ENCODE peak calls at places on chromosomes 13 and 19, in ten cellular contexts. N is naive thymus-derived CD4-positive, alpha-beta T cell; R is lower lobe of right lung; A is A549; K is pancreas; W is heart left ventricle; Z is mucosa of descending colon; S is HepG2; Q is heart right ventricle; D is left lung. H is an unnamed sample.

GRCh38 chr19:45404557-45405434 is at the start of gene PPP1R13L:
- ATAC-seq in N (peak), R (peak), A (peak), K (peak), W (peak), Z (peak), S (peak), Q (peak), D (peak), H (peak)

GRCh38 chr13:42258747-42259146 is 13.2 kb upstream of the AKAP11 start:
- ATAC-seq in N (no peak), R (no peak), A (no peak), K (no peak), W (no peak), Z (no peak), S (peak), Q (no peak), D (no peak), H (no peak)

GRCh38 chr19:58401825-58402433 is 6.5 kb downstream of the RNF225 start:
- ATAC-seq in N (no peak), R (no peak), A (no peak), K (no peak), W (no peak), Z (no peak), S (no peak), Q (no peak), D (no peak), H (no peak)

GRCh38 chr13:29849071-29849541 is 1.3 kb downstream of the UBL3 start:
- ATAC-seq in N (peak), R (peak), A (peak), K (peak), W (no peak), Z (peak), S (peak), Q (no peak), D (peak), H (no peak)

GRCh38 chr19:9052894-9053293 is 34.0 kb upstream of the OR1M1 start:
- ATAC-seq in N (no peak), R (no peak), A (no peak), K (no peak), W (no peak), Z (no peak), S (no peak), Q (no peak), D (no peak), H (no peak)

GRCh38 chr13:22201395-22201794 is 530.5 kb downstream of the FGF9 start:
- ATAC-seq in N (no peak), R (no peak), A (no peak), K (no peak), W (no peak), Z (no peak), S (no peak), Q (no peak), D (no peak), H (no peak)

GRCh38 chr19:43482193-43482592 is 16.8 kb upstream of the LYPD3 start:
- ATAC-seq in N (no peak), R (no peak), A (no peak), K (no peak), W (no peak), Z (no peak), S (no peak), Q (no peak), D (no peak), H (no peak)

GRCh38 chr13:43307921-43308433 is 284.6 kb downstream of the DNAJC15 start:
- ATAC-seq in N (peak), R (peak), A (peak), K (peak), W (peak), Z (peak), S (peak), Q (peak), D (peak), H (peak)

GRCh38 chr13:112065867-112066623 is 904 bp upstream of the SOX1 start:
- ATAC-seq in N (no peak), R (no peak), A (no peak), K (peak), W (peak), Z (no peak), S (no peak), Q (no peak), D (no peak), H (no peak)

GRCh38 chr13:110274687-110275086 is 32.3 kb downstream of the COL4A1 start:
- ATAC-seq in N (no peak), R (peak), A (peak), K (no peak), W (peak), Z (no peak), S (no peak), Q (peak), D (no peak), H (no peak)

GRCh38 chr13:30204564-30204963 is 102.8 kb downstream of the KATNAL1 start:
- ATAC-seq in N (no peak), R (no peak), A (no peak), K (no peak), W (no peak), Z (no peak), S (no peak), Q (no peak), D (no peak), H (no peak)

GRCh38 chr13:35349673-35350278 is 126.7 kb downstream of the MAB21L1 start:
- ATAC-seq in N (no peak), R (no peak), A (no peak), K (peak), W (peak), Z (peak), S (peak), Q (peak), D (no peak), H (no peak)

GRCh38 chr19:40392894-40393517 is 3.0 kb upstream of the HIPK4 start:
- ATAC-seq in N (no peak), R (peak), A (peak), K (peak), W (no peak), Z (peak), S (peak), Q (peak), D (peak), H (no peak)

GRCh38 chr19:53511933-53512374 is 26.0 kb upstream of the ZNF331 start:
- ATAC-seq in N (peak), R (peak), A (peak), K (peak), W (peak), Z (peak), S (peak), Q (peak), D (peak), H (peak)

GRCh38 chr19:48681127-48681470 is 8.3 kb upstream of the NTN5 start:
- ATAC-seq in N (no peak), R (no peak), A (no peak), K (no peak), W (no peak), Z (no peak), S (peak), Q (no peak), D (no peak), H (no peak)

GRCh38 chr19:10467104-10467706 is 36.0 kb downstream of the KEAP1 start:
- ATAC-seq in N (no peak), R (no peak), A (no peak), K (no peak), W (no peak), Z (no peak), S (no peak), Q (no peak), D (no peak), H (no peak)

GRCh38 chr13:48346583-48346982 is 43.0 kb downstream of the RB1 start:
- ATAC-seq in N (no peak), R (no peak), A (no peak), K (no peak), W (no peak), Z (no peak), S (no peak), Q (no peak), D (no peak), H (no peak)

GRCh38 chr19:11028146-11028545 is 61.1 kb upstream of the LDLR start:
- ATAC-seq in N (no peak), R (no peak), A (no peak), K (no peak), W (no peak), Z (no peak), S (no peak), Q (no peak), D (no peak), H (no peak)

GRCh38 chr13:38856065-38856464 is 134.6 kb downstream of the STOML3 start:
- ATAC-seq in N (no peak), R (no peak), A (no peak), K (no peak), W (no peak), Z (no peak), S (no peak), Q (no peak), D (no peak), H (no peak)

GRCh38 chr19:39111593-39112199 is 13.9 kb upstream of the PAK4 start:
- ATAC-seq in N (no peak), R (no peak), A (peak), K (peak), W (no peak), Z (peak), S (no peak), Q (no peak), D (no peak), H (no peak)

GRCh38 chr19:37902668-37903067 is 3.7 kb downstream of the WDR87 start:
- ATAC-seq in N (peak), R (peak), A (peak), K (peak), W (peak), Z (peak), S (peak), Q (peak), D (peak), H (no peak)

GRCh38 chr13:19519049-19519448 is 42.3 kb downstream of the TPTE2 start:
- ATAC-seq in N (no peak), R (no peak), A (no peak), K (no peak), W (no peak), Z (no peak), S (no peak), Q (no peak), D (no peak), H (no peak)

GRCh38 chr13:25525884-25526283 is 154.1 kb downstream of the ATP8A2 start:
- ATAC-seq in N (no peak), R (no peak), A (no peak), K (no peak), W (no peak), Z (no peak), S (no peak), Q (no peak), D (no peak), H (no peak)

GRCh38 chr13:33561627-33562026 is 256.3 kb upstream of the RFC3 start:
- ATAC-seq in N (no peak), R (no peak), A (no peak), K (no peak), W (no peak), Z (no peak), S (no peak), Q (no peak), D (no peak), H (no peak)

GRCh38 chr19:6402834-6403608 is 10.1 kb upstream of the GTF2F1 start:
- ATAC-seq in N (no peak), R (no peak), A (no peak), K (peak), W (peak), Z (peak), S (peak), Q (no peak), D (peak), H (no peak)

GRCh38 chr19:34962945-34963530 is 991 bp downstream of the ZNF792 start:
- ATAC-seq in N (peak), R (peak), A (no peak), K (peak), W (peak), Z (peak), S (peak), Q (peak), D (peak), H (no peak)

GRCh38 chr19:45917421-45918091 is 3.0 kb upstream of the NANOS2 start:
- ATAC-seq in N (no peak), R (no peak), A (no peak), K (no peak), W (no peak), Z (no peak), S (no peak), Q (no peak), D (no peak), H (no peak)

GRCh38 chr13:31060655-31061054 is 101.0 kb downstream of the HSPH1 start:
- ATAC-seq in N (no peak), R (no peak), A (no peak), K (no peak), W (no peak), Z (no peak), S (no peak), Q (no peak), D (no peak), H (no peak)

GRCh38 chr13:26295812-26296211 is 41.9 kb downstream of the CDK8 start:
- ATAC-seq in N (no peak), R (no peak), A (no peak), K (no peak), W (peak), Z (no peak), S (no peak), Q (no peak), D (no peak), H (no peak)

GRCh38 chr13:74132768-74133656 is 1.2 kb downstream of the KLF12 start:
- ATAC-seq in N (no peak), R (no peak), A (no peak), K (no peak), W (no peak), Z (no peak), S (no peak), Q (peak), D (no peak), H (no peak)

GRCh38 chr19:18419195-18419698 is at the start of gene SSBP4:
- ATAC-seq in N (peak), R (peak), A (no peak), K (peak), W (peak), Z (peak), S (peak), Q (peak), D (peak), H (peak)

GRCh38 chr19:18419699-18420460 is 682 bp downstream of the SSBP4 start:
- ATAC-seq in N (peak), R (no peak), A (peak), K (no peak), W (no peak), Z (peak), S (peak), Q (no peak), D (no peak), H (no peak)

GRCh38 chr19:18421371-18421959 is 2.3 kb downstream of the SSBP4 start:
- ATAC-seq in N (no peak), R (no peak), A (no peak), K (no peak), W (no peak), Z (no peak), S (no peak), Q (no peak), D (no peak), H (no peak)

GRCh38 chr19:18422530-18423191 is 3.5 kb downstream of the SSBP4 start:
- ATAC-seq in N (no peak), R (no peak), A (no peak), K (no peak), W (no peak), Z (no peak), S (no peak), Q (no peak), D (no peak), H (no peak)

DNA sequence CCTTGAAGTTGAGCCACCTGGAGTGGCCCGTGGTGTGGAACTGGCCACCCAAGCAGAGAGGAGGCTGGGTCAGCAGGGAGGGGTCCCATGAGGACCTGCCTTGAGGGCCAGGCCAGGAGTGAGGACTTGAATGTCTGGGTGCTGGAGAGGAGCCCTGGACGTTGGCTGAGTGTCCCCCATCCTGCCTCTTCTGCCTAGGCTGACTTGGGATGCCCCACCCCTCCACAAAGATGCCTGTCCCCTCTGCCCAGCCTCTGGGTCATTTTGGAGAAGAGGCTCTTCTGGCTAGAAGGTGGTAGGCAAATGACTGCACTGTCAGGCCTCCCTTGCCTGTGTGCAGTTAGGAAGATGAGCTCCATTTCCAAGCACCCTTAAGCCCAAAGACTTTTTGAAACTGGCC is 1.7 kb downstream of the SSBP4 start:
- ATAC-seq in N (no peak), R (no peak), A (no peak), K (no peak), W (no peak), Z (no peak), S (no peak), Q (no peak), D (no peak), H (no peak)
- H3K4me3 ChIP-seq in N (peak), R (peak), A (peak), K (peak), W (peak), Z (no peak), S (peak), Q (no peak), D (no peak), H (peak)

GRCh38 chr19:32406161-32407003 is 812 bp downstream of the DPY19L3 start:
- ATAC-seq in N (no peak), R (peak), A (no peak), K (no peak), W (no peak), Z (no peak), S (no peak), Q (no peak), D (peak), H (no peak)

GRCh38 chr19:32404939-32405430 is 585 bp upstream of the DPY19L3 start:
- ATAC-seq in N (peak), R (peak), A (peak), K (peak), W (peak), Z (peak), S (peak), Q (peak), D (peak), H (peak)

GRCh38 chr19:32405431-32406160 is at the start of gene DPY19L3:
- ATAC-seq in N (peak), R (peak), A (peak), K (peak), W (peak), Z (peak), S (peak), Q (peak), D (peak), H (peak)

GRCh38 chr19:32404213-32404938 is 1.2 kb upstream of the DPY19L3 start:
- ATAC-seq in N (no peak), R (no peak), A (no peak), K (no peak), W (no peak), Z (no peak), S (no peak), Q (no peak), D (no peak), H (no peak)

DNA sequence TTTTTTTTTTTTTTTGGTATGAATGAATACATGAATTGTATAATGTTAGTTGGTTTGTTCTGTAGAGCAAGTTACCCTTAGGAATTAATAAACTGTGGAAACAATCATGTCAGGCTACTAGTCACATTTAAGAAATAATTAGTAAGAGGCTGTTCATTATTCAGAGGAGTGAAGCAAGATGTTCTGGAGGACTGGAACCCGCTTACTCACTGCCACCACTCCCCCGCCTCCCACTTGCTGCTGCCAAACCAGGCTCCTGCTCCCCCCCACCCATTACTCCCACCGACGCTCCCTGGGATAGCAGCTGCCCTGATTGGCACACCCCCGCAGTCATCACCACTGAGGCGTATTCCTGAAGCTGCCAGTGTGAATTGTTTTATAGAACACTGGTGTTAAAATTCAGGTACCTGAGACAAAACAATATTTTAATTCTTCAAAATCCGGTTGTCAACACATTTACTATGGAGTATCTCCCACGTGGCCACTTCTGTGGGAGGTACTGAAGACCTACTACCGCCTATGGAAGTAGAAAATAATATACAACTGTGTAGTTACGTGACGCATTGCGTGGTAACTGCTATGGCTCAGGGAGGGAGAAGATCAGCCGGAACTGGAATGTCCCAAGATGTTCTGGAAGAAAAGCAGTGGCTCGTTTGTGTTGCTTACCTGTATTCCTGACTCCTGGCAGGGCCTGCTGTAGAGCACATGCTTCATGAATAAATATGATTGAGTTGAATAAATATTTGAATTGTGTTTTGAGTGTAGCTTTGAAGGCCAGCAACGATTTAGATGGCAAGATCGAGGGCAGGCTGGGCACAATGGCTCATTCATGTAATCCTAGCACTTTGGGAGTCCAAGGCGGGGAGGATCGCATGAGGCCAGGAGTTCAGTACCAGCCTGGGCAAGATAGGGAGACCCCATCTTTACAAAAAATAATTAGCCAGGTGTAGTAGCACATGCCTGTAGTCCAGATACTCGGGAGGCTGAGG is 1.7 kb downstream of the DPY19L3 start:
- ATAC-seq in N (no peak), R (peak), A (no peak), K (peak), W (no peak), Z (no peak), S (no peak), Q (no peak), D (peak), H (no peak)
- H3K4me3 ChIP-seq in N (no peak), R (peak), A (peak), K (peak), W (peak), Z (no peak), S (no peak), Q (no peak), D (no peak), H (no peak)

GRCh38 chr19:1852729-1853128 is 4.4 kb upstream of the REXO1 start:
- ATAC-seq in N (no peak), R (no peak), A (no peak), K (no peak), W (no peak), Z (no peak), S (no peak), Q (no peak), D (no peak), H (no peak)
- H3K4me3 ChIP-seq in N (no peak), R (no peak), A (no peak), K (no peak), W (no peak), Z (no peak), S (no peak), Q (no peak), D (no peak), H (no peak)

GRCh38 chr19:50328257-50329145 is 676 bp downstream of the KCNC3 start:
- ATAC-seq in N (no peak), R (no peak), A (peak), K (no peak), W (no peak), Z (no peak), S (peak), Q (no peak), D (no peak), H (peak)

GRCh38 chr19:50326101-50326664 is 3.0 kb downstream of the KCNC3 start:
- ATAC-seq in N (no peak), R (no peak), A (no peak), K (no peak), W (no peak), Z (no peak), S (no peak), Q (no peak), D (no peak), H (no peak)

GRCh38 chr19:50327013-50327412 is 2.2 kb downstream of the KCNC3 start:
- ATAC-seq in N (no peak), R (no peak), A (no peak), K (no peak), W (no peak), Z (no peak), S (no peak), Q (no peak), D (no peak), H (no peak)

GRCh38 chr19:50329146-50329925 is at the start of gene KCNC3:
- ATAC-seq in N (peak), R (peak), A (peak), K (peak), W (peak), Z (peak), S (peak), Q (peak), D (peak), H (peak)

DNA sequence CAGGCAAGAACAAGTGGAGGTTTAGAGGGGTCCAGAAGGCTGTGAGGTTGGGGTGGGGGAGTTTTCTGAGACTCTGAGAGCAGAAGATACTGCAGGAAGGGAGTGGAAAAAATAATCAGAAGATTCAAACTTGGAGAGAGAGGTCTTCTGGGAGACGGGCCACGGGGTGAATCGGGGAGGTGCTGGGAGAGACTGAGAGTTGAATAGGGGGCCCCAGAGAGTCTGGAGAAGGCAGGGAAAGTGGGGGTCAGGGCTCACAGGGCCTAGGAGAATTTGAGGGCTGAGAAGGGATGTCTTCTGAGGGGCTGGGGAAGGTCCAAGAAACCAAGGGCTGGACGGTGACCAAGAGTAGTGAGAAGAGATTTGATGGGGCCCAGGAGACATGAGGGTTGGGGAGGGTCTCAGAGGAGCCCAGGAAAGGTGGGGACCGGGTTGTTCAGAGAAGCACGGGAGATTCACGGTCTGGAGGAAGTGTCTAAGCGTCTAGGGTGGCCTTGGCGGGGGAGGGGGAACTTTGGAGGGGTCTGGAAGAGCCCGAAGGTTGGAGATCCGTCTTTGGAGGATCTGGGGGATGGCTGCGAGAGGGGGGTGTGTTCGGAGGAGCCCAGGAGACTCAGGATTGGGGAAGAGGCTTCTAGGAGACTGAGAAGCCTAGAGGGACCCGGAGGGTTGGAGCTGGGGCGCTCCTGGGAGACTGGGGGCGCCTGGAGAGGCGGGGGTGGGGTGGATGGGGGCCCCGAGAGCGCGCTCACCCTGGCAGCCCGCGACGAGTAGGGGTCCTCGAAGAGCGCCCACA is 1.5 kb downstream of the KCNC3 start:
- ATAC-seq in N (no peak), R (no peak), A (no peak), K (no peak), W (no peak), Z (no peak), S (no peak), Q (no peak), D (no peak), H (no peak)
- H3K4me3 ChIP-seq in N (no peak), R (no peak), A (peak), K (no peak), W (no peak), Z (no peak), S (peak), Q (no peak), D (no peak), H (no peak)

H was measured in gastroesophageal sphincter.